ENCODE peak calls at places on chromosomes 7 and 10, in ten cellular contexts. X, O, K, D, M, U, L, A, V and J are unnamed samples.

GRCh38 chr10:117334075-117334474 is 41.2 kb downstream of the PDZD8 start:
- DNase-seq in X (no peak), O (no peak), K (no peak), D (no peak), M (no peak), U (no peak), L (peak), A (no peak), V (no peak), J (peak)

GRCh38 chr7:74032191-74032490 is 4.2 kb downstream of the ELN start:
- DNase-seq in X (no peak), O (no peak), K (peak), D (peak), M (no peak), U (no peak), L (peak), A (no peak), V (no peak), J (peak)

GRCh38 chr7:75596727-75597614 is 104.9 kb downstream of the SPDYE5 start:
- DNase-seq in X (peak), O (no peak), K (no peak), D (no peak), M (no peak), U (no peak), L (peak), A (peak), V (no peak), J (peak)

GRCh38 chr10:28948045-28948444 is 270.7 kb downstream of the BAMBI start:
- DNase-seq in X (no peak), O (no peak), K (no peak), D (no peak), M (no peak), U (no peak), L (peak), A (no peak), V (no peak), J (no peak)

GRCh38 chr7:140940866-140941265 is 16.1 kb upstream of the BRAF start:
- DNase-seq in X (no peak), O (no peak), K (no peak), D (no peak), M (no peak), U (no peak), L (no peak), A (no peak), V (no peak), J (no peak)

GRCh38 chr10:110221721-110222261 is 14.4 kb downstream of the MXI1 start:
- DNase-seq in X (peak), O (peak), K (peak), D (peak), M (no peak), U (no peak), L (peak), A (peak), V (peak), J (peak)

GRCh38 chr10:28215930-28216329 is 86.9 kb downstream of the MPP7 start:
- DNase-seq in X (no peak), O (no peak), K (no peak), D (no peak), M (peak), U (no peak), L (no peak), A (no peak), V (no peak), J (no peak)

GRCh38 chr10:47112612-47113011 is 187.4 kb upstream of the GDF10 start:
- DNase-seq in X (no peak), O (no peak), K (no peak), D (no peak), M (no peak), U (no peak), L (no peak), A (no peak), V (no peak), J (no peak)

GRCh38 chr7:91979590-91979989 is 38.9 kb downstream of the AKAP9 start:
- DNase-seq in X (no peak), O (no peak), K (no peak), D (no peak), M (no peak), U (no peak), L (no peak), A (no peak), V (no peak), J (no peak)

GRCh38 chr7:780056-780455 is 52.2 kb upstream of the SUN1 start:
- DNase-seq in X (no peak), O (no peak), K (no peak), D (no peak), M (no peak), U (no peak), L (no peak), A (no peak), V (no peak), J (no peak)

GRCh38 chr10:59375990-59376389 is 13.6 kb upstream of the FAM13C start:
- DNase-seq in X (no peak), O (no peak), K (no peak), D (no peak), M (no peak), U (no peak), L (no peak), A (no peak), V (no peak), J (no peak)

GRCh38 chr7:101156866-101157589 is 2.8 kb downstream of the AP1S1 start:
- DNase-seq in X (no peak), O (no peak), K (no peak), D (no peak), M (no peak), U (no peak), L (no peak), A (no peak), V (no peak), J (no peak)

GRCh38 chr10:12710594-12711343 is 290.7 kb downstream of the CCDC3 start:
- DNase-seq in X (peak), O (peak), K (peak), D (peak), M (peak), U (peak), L (peak), A (peak), V (peak), J (peak)

GRCh38 chr10:120365872-120366271 is 91.2 kb upstream of the PLPP4 start:
- DNase-seq in X (no peak), O (no peak), K (no peak), D (no peak), M (no peak), U (no peak), L (no peak), A (no peak), V (no peak), J (peak)

GRCh38 chr10:45004661-45005060 is 3.9 kb downstream of the ZNF22 start:
- DNase-seq in X (no peak), O (no peak), K (no peak), D (no peak), M (peak), U (no peak), L (no peak), A (no peak), V (no peak), J (no peak)

GRCh38 chr10:45003432-45004000 is 2.8 kb downstream of the ZNF22 start:
- DNase-seq in X (no peak), O (no peak), K (no peak), D (no peak), M (no peak), U (no peak), L (no peak), A (peak), V (no peak), J (no peak)

GRCh38 chr10:45000138-45000763 is 472 bp upstream of the ZNF22 start:
- DNase-seq in X (no peak), O (no peak), K (peak), D (peak), M (no peak), U (no peak), L (peak), A (peak), V (peak), J (peak)

GRCh38 chr10:45000764-45001381 is at the start of gene ZNF22:
- DNase-seq in X (peak), O (no peak), K (peak), D (peak), M (no peak), U (no peak), L (peak), A (peak), V (peak), J (peak)

DNA sequence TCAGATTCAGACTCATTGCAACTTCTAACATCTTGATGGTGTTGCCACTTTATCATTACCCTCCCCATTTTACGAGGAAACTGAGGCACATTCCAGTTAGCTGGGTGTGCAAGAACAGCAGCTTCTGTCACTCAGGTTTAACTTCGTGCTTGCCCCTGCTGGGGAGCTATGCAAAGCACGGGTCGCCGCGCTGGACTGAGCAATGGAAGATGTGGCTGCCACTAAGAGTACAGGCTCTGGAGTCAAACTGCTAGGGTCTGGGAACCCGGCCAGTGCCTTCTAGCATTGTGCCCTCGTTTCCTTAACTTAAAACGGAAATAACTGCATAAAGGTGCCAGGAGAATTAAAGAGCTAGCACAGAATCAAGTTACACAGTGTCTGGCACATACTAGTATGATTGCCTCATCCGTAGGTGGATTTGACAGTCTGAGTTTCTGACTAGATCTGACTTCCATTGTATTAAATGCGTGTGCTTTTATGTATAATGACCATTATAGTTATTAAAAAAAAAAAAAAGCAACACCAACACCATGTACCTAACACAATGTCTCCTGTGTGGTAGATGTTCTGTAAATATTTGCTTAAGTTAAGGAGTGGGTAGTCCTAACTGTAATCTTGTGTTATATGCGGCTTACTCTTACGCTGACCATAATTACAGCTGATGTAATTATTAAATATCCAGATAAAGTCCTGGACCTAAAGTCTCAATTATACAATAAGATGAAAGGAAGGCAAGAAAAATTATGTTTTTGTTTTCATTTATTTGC is 842 bp downstream of the ZNF22 start:
- DNase-seq in X (peak), O (no peak), K (peak), D (peak), M (no peak), U (no peak), L (peak), A (peak), V (peak), J (peak)
- TF ChIP-seq CTCF in X (peak), O (peak), K (no peak), D (peak), M (no peak), U (peak), L (no peak), A (peak), V (no peak), J (peak)

GRCh38 chr7:94323872-94324271 is 70.8 kb upstream of the COL1A2 start:
- DNase-seq in X (no peak), O (no peak), K (no peak), D (no peak), M (no peak), U (no peak), L (no peak), A (no peak), V (no peak), J (no peak)
- H3K4me3 ChIP-seq in X (no peak), O (no peak), K (no peak), D (no peak), M (no peak), U (no peak), L (no peak), A (no peak), V (no peak), J (no peak)

GRCh38 chr10:3529691-3530090 is 255.3 kb downstream of the KLF6 start:
- DNase-seq in X (no peak), O (no peak), K (no peak), D (no peak), M (no peak), U (no peak), L (no peak), A (no peak), V (no peak), J (no peak)
- TF ChIP-seq CTCF in X (no peak), O (no peak), K (no peak), D (no peak), M (no peak), U (no peak), L (no peak), A (no peak), V (no peak), J (no peak)

GRCh38 chr10:100655760-100656421 is 89.5 kb upstream of the PAX2 start:
- DNase-seq in X (no peak), O (no peak), K (no peak), D (no peak), M (no peak), U (no peak), L (no peak), A (no peak), V (no peak), J (no peak)

GRCh38 chr10:100652406-100653130 is 92.8 kb upstream of the PAX2 start:
- DNase-seq in X (no peak), O (no peak), K (no peak), D (no peak), M (no peak), U (no peak), L (no peak), A (no peak), V (no peak), J (no peak)

GRCh38 chr10:100653238-100653956 is 92.0 kb upstream of the PAX2 start:
- DNase-seq in X (no peak), O (no peak), K (no peak), D (no peak), M (no peak), U (no peak), L (no peak), A (no peak), V (no peak), J (no peak)

GRCh38 chr10:100654835-100655759 is 90.3 kb upstream of the PAX2 start:
- DNase-seq in X (no peak), O (no peak), K (no peak), D (no peak), M (no peak), U (no peak), L (no peak), A (peak), V (no peak), J (no peak)

GRCh38 chr10:100653957-100654834 is 91.2 kb upstream of the PAX2 start:
- DNase-seq in X (no peak), O (no peak), K (no peak), D (no peak), M (no peak), U (no peak), L (no peak), A (peak), V (no peak), J (no peak)
- H3K4me3 ChIP-seq in X (no peak), O (no peak), K (no peak), D (peak), M (peak), U (no peak), L (no peak), A (peak), V (no peak), J (no peak)

DNA sequence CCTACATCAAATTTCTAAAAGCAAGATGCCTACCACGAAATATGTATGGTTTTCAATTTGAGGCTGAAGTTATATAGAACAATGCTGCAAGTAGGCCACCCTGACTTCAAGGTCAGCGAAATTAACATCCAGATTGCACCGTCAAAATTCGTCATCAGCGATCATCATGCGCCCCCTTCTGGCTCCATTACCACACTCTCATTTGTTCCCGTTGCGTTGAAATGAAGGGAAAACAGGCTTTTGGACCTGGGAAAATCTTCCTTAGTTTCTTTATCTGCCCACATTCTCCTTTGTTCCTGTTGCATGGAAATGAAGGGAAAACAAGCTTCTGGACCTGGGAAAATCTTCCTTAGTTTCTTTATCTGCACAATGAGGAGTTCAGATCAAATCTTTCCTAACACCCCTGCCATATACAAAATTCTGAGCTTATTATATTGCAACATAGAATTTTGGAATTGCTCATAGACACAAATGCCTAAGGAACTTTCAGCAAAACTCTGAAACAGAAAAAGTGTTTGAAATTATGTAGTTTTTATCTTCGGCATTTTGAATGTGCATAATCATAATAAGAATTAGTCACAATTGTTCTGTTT is 98.2 kb upstream of the PRKCQ start:
- DNase-seq in X (peak), O (no peak), K (no peak), D (peak), M (peak), U (no peak), L (peak), A (peak), V (no peak), J (peak)
- TF ChIP-seq CTCF in X (peak), O (peak), K (peak), D (peak), M (peak), U (peak), L (peak), A (peak), V (no peak), J (peak)